ENCODE peak calls at places on chromosomes 13 and 19, in nine cellular contexts. K, Z, B, D, Q, I, Y, G and L are unnamed samples. For H3K4me1, the result is how much of the 10 kb centered on the place peaks cover.

GRCh38 chr19:47112166-47112663 is 1.4 kb downstream of the ZC3H4 start:
- DNase-seq in K (peak), Z (peak), B (peak), D (peak), Q (peak), I (peak), Y (peak), G (peak), L (peak)

GRCh38 chr13:112752711-112753541 is 63.1 kb downstream of the ATP11A start:
- DNase-seq in K (peak), Z (peak), B (no peak), D (no peak), Q (no peak), I (no peak), Y (no peak), G (no peak), L (no peak)

GRCh38 chr13:40528881-40529280 is 137.6 kb downstream of the FOXO1 start:
- DNase-seq in K (no peak), Z (no peak), B (no peak), D (no peak), Q (no peak), I (no peak), Y (no peak), G (no peak), L (no peak)

GRCh38 chr13:79867248-79867647 is 386.3 kb downstream of the NDFIP2 start:
- DNase-seq in K (no peak), Z (no peak), B (no peak), D (no peak), Q (no peak), I (no peak), Y (no peak), G (peak), L (no peak)

GRCh38 chr13:105627270-105627669 is 908.2 kb downstream of the EFNB2 start:
- DNase-seq in K (no peak), Z (no peak), B (no peak), D (no peak), Q (no peak), I (no peak), Y (no peak), G (no peak), L (no peak)

GRCh38 chr19:31306006-31306753 is 43.1 kb downstream of the TSHZ3 start:
- DNase-seq in K (no peak), Z (no peak), B (no peak), D (no peak), Q (no peak), I (no peak), Y (no peak), G (no peak), L (no peak)

GRCh38 chr19:36417752-36418286 is 625 bp downstream of the ZFP82 start:
- DNase-seq in K (no peak), Z (no peak), B (no peak), D (no peak), Q (no peak), I (no peak), Y (peak), G (no peak), L (no peak)

GRCh38 chr19:11813801-11814706 is at the start of gene ZNF440:
- DNase-seq in K (peak), Z (no peak), B (peak), D (peak), Q (peak), I (peak), Y (peak), G (peak), L (peak)

GRCh38 chr13:32206097-32206740 is 108.9 kb downstream of the ZAR1L start:
- DNase-seq in K (no peak), Z (no peak), B (no peak), D (no peak), Q (no peak), I (no peak), Y (no peak), G (peak), L (no peak)

GRCh38 chr19:48925240-48925843 is 8.2 kb upstream of the DHDH start:
- DNase-seq in K (no peak), Z (peak), B (no peak), D (peak), Q (no peak), I (no peak), Y (no peak), G (peak), L (no peak)

GRCh38 chr19:42126565-42126964 is 5.7 kb downstream of the POU2F2 start:
- DNase-seq in K (no peak), Z (no peak), B (no peak), D (no peak), Q (no peak), I (no peak), Y (no peak), G (no peak), L (no peak)

GRCh38 chr13:73480784-73481183 is 422.0 kb downstream of the KLF5 start:
- DNase-seq in K (no peak), Z (no peak), B (no peak), D (no peak), Q (no peak), I (no peak), Y (no peak), G (no peak), L (no peak)

DNA sequence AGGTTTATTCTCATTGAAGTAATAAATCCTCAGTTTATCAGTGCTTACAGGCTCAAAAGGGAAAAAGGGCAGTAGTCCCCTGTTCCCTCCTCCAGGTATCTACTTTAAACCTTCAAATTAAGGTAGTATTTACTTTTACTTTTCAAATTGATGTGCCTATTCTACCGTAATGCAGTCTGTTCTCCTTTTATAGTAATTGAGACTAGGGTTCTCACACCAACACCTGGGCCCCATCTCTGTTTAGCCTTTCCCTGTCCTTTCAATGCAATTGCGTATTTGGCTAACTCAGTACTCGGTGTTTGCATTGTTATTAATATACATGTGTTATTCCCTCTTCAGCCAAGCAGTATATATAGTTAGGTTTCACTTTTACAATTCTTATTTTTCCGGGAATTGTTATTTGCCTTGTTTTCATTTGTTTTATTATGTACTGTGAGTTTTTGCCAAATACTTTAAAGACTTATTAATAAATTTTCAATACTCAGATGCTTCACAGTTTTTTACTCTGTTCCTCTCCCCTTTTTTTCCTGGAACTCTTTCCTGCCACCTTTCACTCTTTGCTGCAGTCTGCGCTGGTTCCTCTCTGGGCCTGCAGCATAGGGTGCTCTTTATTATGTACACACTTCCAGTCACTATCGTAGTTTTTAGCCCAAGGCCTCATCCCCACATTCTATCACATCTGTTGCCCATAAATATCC is 30.3 kb downstream of the USPL1 start:
- DNase-seq in K (no peak), Z (no peak), B (no peak), D (no peak), Q (no peak), I (no peak), Y (no peak), G (no peak), L (no peak)
- H3K4me3 ChIP-seq in K (no peak), Z (no peak), B (no peak), D (no peak), Q (no peak), I (no peak), Y (no peak), G (no peak), L (no peak)

GRCh38 chr19:13002970-13003540 is 7.8 kb downstream of the NFIX start:
- DNase-seq in K (no peak), Z (no peak), B (no peak), D (no peak), Q (peak), I (no peak), Y (no peak), G (no peak), L (no peak)
- H3K4me1 ChIP-seq in K (under half), Z (under half), B (under half), D (half or more), Q (under half), I (under half), Y (under half), G (under half), L (half or more)

DNA sequence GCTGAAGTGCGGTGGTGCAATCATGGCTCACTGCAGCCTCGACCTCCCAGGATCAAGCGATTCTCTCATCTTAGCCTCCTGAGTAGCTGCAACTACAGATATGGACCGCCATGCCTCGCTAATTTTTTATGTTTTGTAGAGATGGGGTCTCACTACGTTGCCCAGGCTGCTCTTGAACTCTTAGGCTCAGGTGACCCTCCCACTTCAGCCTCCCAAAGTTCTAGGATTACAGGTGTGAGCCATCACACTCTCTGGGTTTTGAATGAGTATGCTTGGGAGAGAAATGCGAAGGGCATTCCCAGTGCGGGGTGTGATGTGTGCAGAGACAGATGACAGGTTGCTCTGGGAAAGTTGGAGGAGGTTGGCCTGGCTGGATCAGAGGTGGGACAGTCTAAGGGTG is 49.0 kb downstream of the RYR1 start:
- DNase-seq in K (no peak), Z (no peak), B (no peak), D (no peak), Q (no peak), I (no peak), Y (no peak), G (no peak), L (no peak)
- TF ChIP-seq POLR2A in K (no peak), Z (no peak), B (no peak), D (no peak), Q (no peak), I (no peak), Y (no peak), G (no peak), L (no peak)

GRCh38 chr19:8196271-8196908 is 12.8 kb upstream of the CERS4 start:
- DNase-seq in K (no peak), Z (no peak), B (no peak), D (no peak), Q (no peak), I (no peak), Y (no peak), G (no peak), L (no peak)

GRCh38 chr19:8194528-8195275 is 14.5 kb upstream of the CERS4 start:
- DNase-seq in K (no peak), Z (no peak), B (no peak), D (peak), Q (no peak), I (no peak), Y (peak), G (no peak), L (peak)

DNA sequence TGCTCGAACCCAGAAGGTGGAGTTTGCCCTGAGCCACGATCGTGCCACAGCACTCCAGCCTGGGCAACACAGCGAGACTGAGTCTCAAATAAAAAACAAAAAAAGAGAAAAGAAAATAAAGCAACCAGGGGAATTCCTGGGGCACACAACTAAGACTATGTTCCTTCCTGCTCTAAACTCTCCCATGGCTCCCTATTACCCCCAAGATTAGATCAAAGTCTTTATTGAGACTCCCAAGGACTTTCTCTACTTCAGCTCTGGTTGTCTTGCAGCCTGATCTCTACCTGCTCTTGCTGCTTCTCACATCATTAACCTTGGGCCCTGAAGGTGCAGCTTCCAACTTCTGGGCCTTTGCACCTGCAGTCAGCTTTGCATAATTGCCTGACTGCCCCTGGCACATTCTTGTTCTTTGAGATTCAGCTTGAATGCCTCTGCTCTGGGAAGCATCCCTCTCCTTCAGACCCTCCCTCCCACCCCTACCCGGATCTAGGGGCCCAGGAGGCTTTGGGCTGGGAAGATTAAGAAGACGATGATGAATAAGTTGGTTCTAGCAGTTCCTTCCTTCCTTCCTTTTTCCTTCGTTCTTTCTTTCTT is 16.8 kb upstream of the CERS4 start:
- DNase-seq in K (no peak), Z (no peak), B (no peak), D (no peak), Q (no peak), I (no peak), Y (no peak), G (no peak), L (no peak)
- H3K4me3 ChIP-seq in K (no peak), Z (no peak), B (no peak), D (no peak), Q (no peak), I (no peak), Y (no peak), G (no peak), L (no peak)

GRCh38 chr13:99658266-99658991 is 157.2 kb downstream of the TM9SF2 start:
- DNase-seq in K (peak), Z (peak), B (peak), D (peak), Q (peak), I (no peak), Y (peak), G (peak), L (peak)

GRCh38 chr13:99656843-99657506 is 155.7 kb downstream of the TM9SF2 start:
- DNase-seq in K (no peak), Z (peak), B (no peak), D (no peak), Q (no peak), I (no peak), Y (no peak), G (no peak), L (no peak)

GRCh38 chr13:99660101-99660500 is 158.8 kb downstream of the TM9SF2 start:
- DNase-seq in K (no peak), Z (no peak), B (no peak), D (no peak), Q (no peak), I (no peak), Y (no peak), G (no peak), L (no peak)

GRCh38 chr13:99657848-99658265 is 156.6 kb downstream of the TM9SF2 start:
- DNase-seq in K (peak), Z (peak), B (peak), D (peak), Q (no peak), I (no peak), Y (peak), G (no peak), L (peak)

DNA sequence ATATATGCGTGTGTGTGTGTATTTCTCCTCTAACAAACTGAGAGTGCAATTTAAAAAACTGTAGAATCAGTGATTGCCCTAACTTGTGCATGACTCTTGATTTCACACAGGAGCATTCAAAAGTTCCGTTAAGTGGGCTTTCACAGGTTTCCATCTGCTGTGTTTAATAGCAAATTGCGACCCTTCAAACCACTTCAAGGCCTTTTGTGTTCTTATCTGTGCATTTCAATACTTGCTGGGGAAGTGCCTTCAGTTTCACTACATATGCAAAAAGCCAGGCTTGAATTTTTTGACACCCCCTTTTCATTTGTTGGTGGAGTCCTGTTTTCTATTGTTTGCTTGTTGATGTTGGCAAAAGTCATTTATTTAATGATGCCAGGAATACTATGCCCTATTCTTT is 158.0 kb downstream of the TM9SF2 start:
- DNase-seq in K (no peak), Z (no peak), B (peak), D (no peak), Q (no peak), I (no peak), Y (no peak), G (no peak), L (no peak)
- H3K4me1 ChIP-seq in K (under half), Z (under half), B (under half), D (under half), Q (under half), I (under half), Y (under half), G (under half), L (under half)

DNA sequence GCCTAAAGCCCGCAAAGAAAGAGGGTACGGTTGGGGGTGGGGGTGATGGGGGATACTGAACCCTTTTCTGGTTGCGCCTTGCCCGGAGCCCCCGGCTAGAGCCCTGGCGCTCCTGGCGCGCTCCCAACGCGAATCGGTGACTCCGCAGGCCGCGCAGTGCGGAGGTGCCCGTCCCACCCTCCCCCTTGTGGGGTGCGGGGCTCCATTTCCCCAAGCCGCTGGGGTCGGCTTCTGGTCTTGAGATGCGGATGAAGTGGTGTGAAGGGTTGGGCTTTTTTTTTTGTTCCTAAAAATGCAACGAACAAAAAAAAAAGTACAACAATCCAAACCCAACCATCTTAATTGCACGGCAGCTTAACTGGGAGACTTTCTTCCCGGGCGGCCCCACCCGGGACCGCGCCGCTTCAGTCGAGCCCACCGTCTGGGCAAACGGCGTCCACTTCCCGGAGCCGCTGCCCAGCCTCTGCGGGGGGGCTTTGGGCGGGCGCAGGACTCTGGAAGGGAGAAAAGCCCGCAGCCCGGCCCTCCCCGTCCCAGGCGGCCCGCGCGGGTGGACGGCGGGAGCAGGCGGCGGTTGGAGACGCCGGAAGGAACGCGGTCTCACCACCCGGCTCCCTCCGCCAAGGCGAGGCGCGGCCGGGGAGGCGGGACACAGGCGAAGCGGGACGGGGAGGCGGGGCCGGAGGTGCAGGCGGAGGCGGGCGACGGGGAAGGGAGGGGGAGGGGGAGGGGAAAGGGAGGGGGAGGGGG is 501 bp upstream of the TRIM13 start:
- DNase-seq in K (peak), Z (peak), B (peak), D (peak), Q (peak), I (peak), Y (peak), G (peak), L (peak)
- TF ChIP-seq POLR2A in K (no peak), Z (peak), B (peak), D (peak), Q (peak), I (peak), Y (peak), G (peak), L (no peak)

DNA sequence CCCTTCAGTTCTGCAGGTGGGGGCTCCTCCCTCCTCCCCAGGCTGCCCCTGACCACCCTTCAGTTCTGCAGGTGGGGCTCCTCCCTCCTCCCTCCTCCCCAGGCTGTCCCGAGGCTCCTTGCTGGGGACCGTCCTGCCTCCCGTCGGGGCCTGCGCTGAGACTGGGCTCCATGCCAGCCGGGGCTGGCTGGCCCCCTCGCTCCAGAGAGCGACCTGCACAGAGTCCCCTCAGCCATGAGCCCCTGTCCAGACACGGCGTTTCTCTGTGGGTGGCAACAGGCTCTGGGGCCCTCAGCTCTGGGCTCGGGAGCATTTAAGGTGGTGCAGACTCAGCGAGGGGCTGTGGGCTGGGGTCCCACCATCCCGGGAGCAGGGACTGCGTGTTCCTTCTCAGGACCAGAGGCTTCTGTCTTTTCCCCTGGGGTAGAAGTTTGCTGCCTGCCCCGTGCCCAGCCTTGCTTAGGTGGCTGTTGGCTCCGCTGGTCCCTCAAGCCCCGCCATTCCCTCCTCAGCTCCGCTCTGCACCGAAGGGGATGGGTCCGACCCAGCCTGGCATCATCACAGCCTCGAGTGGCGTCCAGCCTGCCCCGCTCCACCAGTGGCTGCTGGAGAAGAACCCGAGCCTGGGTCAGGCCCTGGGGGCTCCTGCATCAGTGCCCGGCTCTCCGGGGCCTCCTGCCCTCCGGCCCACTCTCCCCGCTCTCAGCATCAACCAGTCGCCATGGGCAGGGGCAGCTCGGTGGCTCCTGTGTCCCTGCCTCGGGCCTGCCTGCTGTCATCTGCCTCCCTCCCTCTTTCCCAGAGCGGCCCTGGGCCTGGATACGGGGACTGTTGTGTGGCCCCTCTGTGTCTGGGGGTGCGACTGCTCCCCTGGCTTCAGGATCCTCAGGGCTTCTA is 27.6 kb downstream of the CSNK1G2 start:
- DNase-seq in K (no peak), Z (no peak), B (no peak), D (no peak), Q (no peak), I (no peak), Y (no peak), G (no peak), L (no peak)
- H3K4me3 ChIP-seq in K (no peak), Z (no peak), B (no peak), D (no peak), Q (no peak), I (no peak), Y (no peak), G (no peak), L (no peak)

DNA sequence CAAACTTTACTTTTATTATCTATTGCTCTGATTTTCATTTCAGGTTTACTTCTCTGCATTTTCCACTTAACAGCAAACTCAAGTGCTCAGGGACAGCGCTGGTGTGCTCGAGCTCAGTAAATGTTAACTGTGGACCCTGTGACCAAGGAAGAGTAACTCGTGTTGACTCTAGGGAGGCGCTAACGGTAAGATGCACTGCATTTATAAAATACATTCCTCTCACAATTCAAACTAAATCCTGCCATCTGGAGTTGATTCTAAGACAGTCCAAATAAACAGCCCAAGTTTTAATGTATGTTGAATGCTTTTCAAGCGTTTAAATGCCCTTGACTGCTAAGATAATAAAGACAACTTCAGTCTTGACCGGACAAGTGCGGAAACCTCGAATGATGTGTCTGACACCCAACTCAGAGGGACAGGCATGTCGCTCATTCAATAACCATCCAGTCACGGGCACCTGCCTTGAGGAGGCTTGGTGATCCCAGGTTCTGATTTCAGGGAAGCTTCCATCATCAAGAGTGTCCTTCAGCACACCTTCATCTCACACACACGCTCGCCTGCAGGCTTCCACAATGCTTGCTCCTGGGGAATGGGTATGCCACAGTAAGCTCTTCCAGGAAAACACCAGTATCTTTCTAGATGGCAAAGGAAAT is 93.1 kb downstream of the STK24 start:
- DNase-seq in K (no peak), Z (no peak), B (peak), D (no peak), Q (no peak), I (no peak), Y (no peak), G (peak), L (no peak)
- H3K4me1 ChIP-seq in K (under half), Z (half or more), B (under half), D (half or more), Q (under half), I (half or more), Y (under half), G (under half), L (half or more)